ENCODE peak calls at places on chromosomes 4 and X, in six cellular contexts. E, L, P, D, O and U are unnamed samples.

GRCh38 chrX:121103381-121103780 is 56.0 kb downstream of the GLUD2 start:
- DNase-seq in O (no peak), E (no peak), D (no peak), L (no peak), P (no peak), U (peak)

GRCh38 chrX:154840856-154841255 is 6.4 kb upstream of the SMIM9 start:
- DNase-seq in D (no peak), E (no peak), P (peak), L (no peak), O (peak), U (peak)

GRCh38 chrX:47751670-47752069 is 85.0 kb upstream of the ZNF81 start:
- DNase-seq in D (peak), E (peak), P (peak), L (no peak), O (peak), U (peak)

GRCh38 chr4:2427383-2428334 is 8.9 kb downstream of the CFAP99 start:
- DNase-seq in L (no peak), P (no peak), E (no peak), O (no peak), D (no peak), U (no peak)

GRCh38 chr4:30720021-30720655 is at the start of gene PCDH7:
- DNase-seq in O (peak), E (no peak), P (peak), D (no peak), L (no peak), U (peak)

GRCh38 chrX:105725228-105725627 is 97.1 kb upstream of the NRK start:
- DNase-seq in E (no peak), L (no peak), P (no peak), O (no peak), D (no peak), U (no peak)

GRCh38 chr4:143489116-143489515 is 24.4 kb upstream of the SMARCA5 start:
- DNase-seq in D (no peak), O (peak), L (no peak), E (no peak), P (peak), U (peak)

GRCh38 chr4:176241703-176242102 is 27.3 kb downstream of the ASB5 start:
- DNase-seq in L (no peak), E (no peak), O (no peak), D (no peak), P (no peak), U (no peak)

GRCh38 chr4:112029642-112030235 is 115.5 kb upstream of the FAM241A start:
- DNase-seq in P (peak), D (no peak), O (no peak), E (no peak), L (no peak), U (no peak)

GRCh38 chr4:80017125-80017854 is 55.7 kb downstream of the ANTXR2 start:
- DNase-seq in P (peak), O (peak), D (no peak), E (no peak), L (no peak), U (peak)

GRCh38 chr4:6658635-6659075 is 18.2 kb downstream of the MRFAP1 start:
- DNase-seq in L (peak), O (peak), E (peak), P (peak), D (peak), U (peak)

GRCh38 chr4:61785766-61786165 is 585.6 kb downstream of the ADGRL3 start:
- DNase-seq in D (no peak), P (no peak), E (no peak), L (no peak), O (no peak), U (no peak)

GRCh38 chrX:154710309-154710708 is 40.6 kb downstream of the GAB3 start:
- DNase-seq in P (no peak), L (no peak), E (no peak), D (no peak), O (no peak), U (no peak)

GRCh38 chr4:85783900-85784299 is 308.9 kb downstream of the ARHGAP24 start:
- DNase-seq in P (no peak), D (no peak), L (no peak), E (no peak), O (no peak), U (no peak)

GRCh38 chr4:126306152-126306869 is 991.6 kb downstream of the FAT4 start:
- DNase-seq in O (peak), D (no peak), P (peak), E (no peak), L (no peak), U (no peak)

GRCh38 chrX:72273718-72274117 is 3.3 kb downstream of the RPS4X start:
- DNase-seq in E (no peak), L (no peak), O (no peak), P (no peak), D (no peak), U (no peak)

GRCh38 chr4:87010192-87010591 is 75.4 kb downstream of the AFF1 start:
- DNase-seq in L (no peak), P (no peak), D (no peak), O (no peak), E (no peak), U (no peak)

GRCh38 chr4:40525811-40526598 is 103.7 kb downstream of the RBM47 start:
- DNase-seq in P (peak), D (no peak), O (peak), E (no peak), L (no peak), U (peak)